ENCODE peak calls at places on chromosomes 5 and 9, in ten cellular contexts. One of them, this sample, is unnamed.

GRCh38 chr9:37430841-37431597 is 8.5 kb downstream of the GRHPR start:
- DNase-seq in T-helper 1 cell: no peak
- DNase-seq in C1 segment of cervical spinal cord: peak; percentile 25
- DNase-seq in iPS-NIHi11: peak; percentile 64
- DNase-seq in ELF-1: peak; percentile 68
- DNase-seq in fibroblast of the aortic adventitia: no peak
- DNase-seq in CD8-positive, alpha-beta memory T cell: no peak
- DNase-seq in AG10803: no peak
- DNase-seq in activated gamma-delta T cell: no peak
- DNase-seq in globus pallidus: peak; percentile 94
- DNase-seq in this sample: no peak

GRCh38 chr5:1516615-1517601 is 6.9 kb downstream of the LPCAT1 start:
- DNase-seq in fibroblast of the aortic adventitia: peak; percentile 74
- DNase-seq in AG10803: peak; percentile 73
- DNase-seq in C1 segment of cervical spinal cord: no peak
- DNase-seq in ELF-1: peak; percentile 18
- DNase-seq in CD8-positive, alpha-beta memory T cell: peak; percentile 1
- DNase-seq in activated gamma-delta T cell: no peak
- DNase-seq in iPS-NIHi11: no peak
- DNase-seq in globus pallidus: no peak
- DNase-seq in T-helper 1 cell: no peak
- DNase-seq in this sample: no peak

GRCh38 chr9:113397077-113397696 is 3.9 kb downstream of the ALAD start:
- DNase-seq in C1 segment of cervical spinal cord: no peak
- DNase-seq in fibroblast of the aortic adventitia: no peak
- DNase-seq in globus pallidus: no peak
- DNase-seq in AG10803: no peak
- DNase-seq in activated gamma-delta T cell: no peak
- DNase-seq in ELF-1: no peak
- DNase-seq in CD8-positive, alpha-beta memory T cell: no peak
- DNase-seq in iPS-NIHi11: no peak
- DNase-seq in T-helper 1 cell: no peak
- DNase-seq in this sample: no peak

GRCh38 chr9:38431101-38431500 is 6.8 kb upstream of the IGFBPL1 start:
- DNase-seq in CD8-positive, alpha-beta memory T cell: no peak
- DNase-seq in fibroblast of the aortic adventitia: no peak
- DNase-seq in T-helper 1 cell: no peak
- DNase-seq in ELF-1: no peak
- DNase-seq in C1 segment of cervical spinal cord: no peak
- DNase-seq in activated gamma-delta T cell: no peak
- DNase-seq in globus pallidus: no peak
- DNase-seq in iPS-NIHi11: no peak
- DNase-seq in AG10803: no peak
- DNase-seq in this sample: no peak

GRCh38 chr5:141868541-141868940 is 9.7 kb downstream of the PCDH1 start:
- DNase-seq in AG10803: no peak
- DNase-seq in activated gamma-delta T cell: no peak
- DNase-seq in CD8-positive, alpha-beta memory T cell: no peak
- DNase-seq in T-helper 1 cell: no peak
- DNase-seq in ELF-1: no peak
- DNase-seq in fibroblast of the aortic adventitia: no peak
- DNase-seq in globus pallidus: no peak
- DNase-seq in C1 segment of cervical spinal cord: no peak
- DNase-seq in iPS-NIHi11: no peak
- DNase-seq in this sample: no peak

GRCh38 chr9:69013404-69013727 is 547 bp downstream of the PRKACG start:
- DNase-seq in globus pallidus: no peak
- DNase-seq in C1 segment of cervical spinal cord: no peak
- DNase-seq in fibroblast of the aortic adventitia: no peak
- DNase-seq in T-helper 1 cell: no peak
- DNase-seq in ELF-1: no peak
- DNase-seq in CD8-positive, alpha-beta memory T cell: no peak
- DNase-seq in activated gamma-delta T cell: no peak
- DNase-seq in iPS-NIHi11: no peak
- DNase-seq in AG10803: no peak
- DNase-seq in this sample: no peak

GRCh38 chr9:97773723-97774122 is 76.6 kb upstream of the XPA start:
- DNase-seq in ELF-1: no peak
- DNase-seq in AG10803: peak; percentile 52
- DNase-seq in globus pallidus: no peak
- DNase-seq in activated gamma-delta T cell: no peak
- DNase-seq in C1 segment of cervical spinal cord: no peak
- DNase-seq in fibroblast of the aortic adventitia: peak; percentile 59
- DNase-seq in T-helper 1 cell: no peak
- DNase-seq in iPS-NIHi11: no peak
- DNase-seq in CD8-positive, alpha-beta memory T cell: no peak
- DNase-seq in this sample: no peak

GRCh38 chr5:130720355-130720754 is 444.7 kb downstream of the HINT1 start:
- DNase-seq in ELF-1: peak; percentile 6
- DNase-seq in iPS-NIHi11: peak; percentile 51
- DNase-seq in C1 segment of cervical spinal cord: no peak
- DNase-seq in globus pallidus: no peak
- DNase-seq in AG10803: peak; percentile 5
- DNase-seq in CD8-positive, alpha-beta memory T cell: no peak
- DNase-seq in fibroblast of the aortic adventitia: peak; percentile 37
- DNase-seq in T-helper 1 cell: no peak
- DNase-seq in activated gamma-delta T cell: no peak
- DNase-seq in this sample: no peak

GRCh38 chr9:95182854-95183563 is 134.5 kb downstream of the FANCC start:
- DNase-seq in AG10803: no peak
- DNase-seq in CD8-positive, alpha-beta memory T cell: no peak
- DNase-seq in C1 segment of cervical spinal cord: no peak
- DNase-seq in T-helper 1 cell: no peak
- DNase-seq in ELF-1: peak; percentile 75
- DNase-seq in globus pallidus: no peak
- DNase-seq in fibroblast of the aortic adventitia: no peak
- DNase-seq in activated gamma-delta T cell: no peak
- DNase-seq in iPS-NIHi11: peak; percentile 83
- DNase-seq in this sample: no peak

GRCh38 chr5:14745753-14746152 is 81.2 kb downstream of the OTULIN start:
- DNase-seq in C1 segment of cervical spinal cord: no peak
- DNase-seq in T-helper 1 cell: peak; percentile 49
- DNase-seq in iPS-NIHi11: no peak
- DNase-seq in ELF-1: no peak
- DNase-seq in AG10803: no peak
- DNase-seq in activated gamma-delta T cell: no peak
- DNase-seq in globus pallidus: no peak
- DNase-seq in CD8-positive, alpha-beta memory T cell: peak; percentile 18
- DNase-seq in fibroblast of the aortic adventitia: no peak
- DNase-seq in this sample: no peak

GRCh38 chr9:133760713-133761290 is 22.6 kb upstream of the SARDH start:
- DNase-seq in fibroblast of the aortic adventitia: no peak
- DNase-seq in CD8-positive, alpha-beta memory T cell: no peak
- DNase-seq in activated gamma-delta T cell: no peak
- DNase-seq in T-helper 1 cell: no peak
- DNase-seq in globus pallidus: no peak
- DNase-seq in C1 segment of cervical spinal cord: no peak
- DNase-seq in AG10803: no peak
- DNase-seq in ELF-1: no peak
- DNase-seq in iPS-NIHi11: no peak
- DNase-seq in this sample: no peak

GRCh38 chr9:97318433-97318832 is 11.0 kb downstream of the CCDC180 start:
- DNase-seq in T-helper 1 cell: no peak
- DNase-seq in iPS-NIHi11: no peak
- DNase-seq in fibroblast of the aortic adventitia: no peak
- DNase-seq in C1 segment of cervical spinal cord: no peak
- DNase-seq in ELF-1: no peak
- DNase-seq in CD8-positive, alpha-beta memory T cell: no peak
- DNase-seq in AG10803: no peak
- DNase-seq in globus pallidus: no peak
- DNase-seq in activated gamma-delta T cell: no peak
- DNase-seq in this sample: no peak

GRCh38 chr5:127229185-127229889 is 61.3 kb upstream of the MEGF10 start:
- DNase-seq in ELF-1: peak; percentile 77
- DNase-seq in iPS-NIHi11: peak; percentile 76
- DNase-seq in activated gamma-delta T cell: peak; percentile 7
- DNase-seq in AG10803: peak; percentile 12
- DNase-seq in fibroblast of the aortic adventitia: peak; percentile 25
- DNase-seq in globus pallidus: peak; percentile 23
- DNase-seq in CD8-positive, alpha-beta memory T cell: peak; percentile 16
- DNase-seq in T-helper 1 cell: peak; percentile 63
- DNase-seq in C1 segment of cervical spinal cord: peak; percentile 41
- DNase-seq in this sample: peak; percentile 13

GRCh38 chr9:89815903-89816573 is 211.2 kb downstream of the GADD45G start:
- DNase-seq in AG10803: peak; percentile 17
- DNase-seq in ELF-1: no peak
- DNase-seq in fibroblast of the aortic adventitia: no peak
- DNase-seq in activated gamma-delta T cell: no peak
- DNase-seq in iPS-NIHi11: no peak
- DNase-seq in C1 segment of cervical spinal cord: no peak
- DNase-seq in CD8-positive, alpha-beta memory T cell: no peak
- DNase-seq in T-helper 1 cell: no peak
- DNase-seq in globus pallidus: peak; percentile 41
- DNase-seq in this sample: no peak

GRCh38 chr5:9558319-9558965 is 12.6 kb upstream of the SEMA5A start:
- DNase-seq in AG10803: no peak
- DNase-seq in fibroblast of the aortic adventitia: no peak
- DNase-seq in globus pallidus: no peak
- DNase-seq in CD8-positive, alpha-beta memory T cell: no peak
- DNase-seq in ELF-1: no peak
- DNase-seq in T-helper 1 cell: no peak
- DNase-seq in C1 segment of cervical spinal cord: no peak
- DNase-seq in activated gamma-delta T cell: no peak
- DNase-seq in iPS-NIHi11: no peak
- DNase-seq in this sample: no peak

GRCh38 chr5:155727512-155728145 is 599.3 kb upstream of the SGCD start:
- DNase-seq in activated gamma-delta T cell: no peak
- DNase-seq in C1 segment of cervical spinal cord: no peak
- DNase-seq in T-helper 1 cell: no peak
- DNase-seq in globus pallidus: no peak
- DNase-seq in iPS-NIHi11: peak; percentile 29
- DNase-seq in ELF-1: peak; percentile 4
- DNase-seq in CD8-positive, alpha-beta memory T cell: no peak
- DNase-seq in fibroblast of the aortic adventitia: no peak
- DNase-seq in AG10803: peak; percentile 21
- DNase-seq in this sample: no peak

GRCh38 chr5:74865799-74866652 is at the start of gene FAM169A:
- DNase-seq in ELF-1: peak; percentile 65
- DNase-seq in CD8-positive, alpha-beta memory T cell: peak; percentile 32
- DNase-seq in globus pallidus: peak; percentile 43
- DNase-seq in C1 segment of cervical spinal cord: peak; percentile 44
- DNase-seq in iPS-NIHi11: peak; percentile 76
- DNase-seq in activated gamma-delta T cell: peak; percentile 48
- DNase-seq in fibroblast of the aortic adventitia: peak; percentile 4
- DNase-seq in T-helper 1 cell: peak; percentile 39
- DNase-seq in AG10803: peak; percentile 11
- DNase-seq in this sample: peak; percentile 31

GRCh38 chr9:33025572-33026347 is 687 bp downstream of the DNAJA1 start:
- DNase-seq in globus pallidus: peak; percentile 68
- DNase-seq in iPS-NIHi11: peak; percentile 82
- DNase-seq in fibroblast of the aortic adventitia: peak; percentile 41
- DNase-seq in activated gamma-delta T cell: peak; percentile 68
- DNase-seq in C1 segment of cervical spinal cord: peak; percentile 78
- DNase-seq in T-helper 1 cell: peak; percentile 80
- DNase-seq in ELF-1: peak; percentile 78
- DNase-seq in AG10803: peak; percentile 24
- DNase-seq in CD8-positive, alpha-beta memory T cell: peak; percentile 74
- DNase-seq in this sample: peak; percentile 69

GRCh38 chr5:109141499-109142200 is 268.1 kb downstream of the PJA2 start:
- DNase-seq in activated gamma-delta T cell: no peak
- DNase-seq in ELF-1: no peak
- DNase-seq in fibroblast of the aortic adventitia: peak; percentile 24
- DNase-seq in iPS-NIHi11: no peak
- DNase-seq in T-helper 1 cell: no peak
- DNase-seq in CD8-positive, alpha-beta memory T cell: no peak
- DNase-seq in globus pallidus: no peak
- DNase-seq in AG10803: no peak
- DNase-seq in C1 segment of cervical spinal cord: no peak
- DNase-seq in this sample: no peak

GRCh38 chr5:168106008-168106761 is 185.3 kb upstream of the WWC1 start:
- DNase-seq in ELF-1: no peak
- DNase-seq in AG10803: peak; percentile 92
- DNase-seq in CD8-positive, alpha-beta memory T cell: no peak
- DNase-seq in activated gamma-delta T cell: no peak
- DNase-seq in iPS-NIHi11: no peak
- DNase-seq in fibroblast of the aortic adventitia: no peak
- DNase-seq in T-helper 1 cell: no peak
- DNase-seq in globus pallidus: no peak
- DNase-seq in C1 segment of cervical spinal cord: no peak
- DNase-seq in this sample: no peak

GRCh38 chr9:114347675-114348074 is 18.0 kb downstream of the ORM2 start:
- DNase-seq in iPS-NIHi11: no peak
- DNase-seq in activated gamma-delta T cell: no peak
- DNase-seq in T-helper 1 cell: no peak
- DNase-seq in ELF-1: no peak
- DNase-seq in CD8-positive, alpha-beta memory T cell: no peak
- DNase-seq in AG10803: no peak
- DNase-seq in fibroblast of the aortic adventitia: no peak
- DNase-seq in globus pallidus: peak; percentile 92
- DNase-seq in C1 segment of cervical spinal cord: peak; percentile 16
- DNase-seq in this sample: no peak

GRCh38 chr9:84139296-84140100 is 158.9 kb downstream of the RMI1 start:
- DNase-seq in ELF-1: no peak
- DNase-seq in T-helper 1 cell: no peak
- DNase-seq in globus pallidus: peak; percentile 59
- DNase-seq in AG10803: peak; percentile 61
- DNase-seq in iPS-NIHi11: no peak
- DNase-seq in C1 segment of cervical spinal cord: no peak
- DNase-seq in activated gamma-delta T cell: no peak
- DNase-seq in CD8-positive, alpha-beta memory T cell: no peak
- DNase-seq in fibroblast of the aortic adventitia: peak; percentile 65
- DNase-seq in this sample: no peak

GRCh38 chr5:53017794-53018391 is 28.7 kb downstream of the ITGA2 start:
- DNase-seq in globus pallidus: no peak
- DNase-seq in CD8-positive, alpha-beta memory T cell: no peak
- DNase-seq in ELF-1: no peak
- DNase-seq in activated gamma-delta T cell: no peak
- DNase-seq in C1 segment of cervical spinal cord: no peak
- DNase-seq in T-helper 1 cell: no peak
- DNase-seq in fibroblast of the aortic adventitia: no peak
- DNase-seq in iPS-NIHi11: no peak
- DNase-seq in AG10803: no peak
- DNase-seq in this sample: no peak

GRCh38 chr5:180159756-180160155 is 49.3 kb downstream of the RASGEF1C start:
- DNase-seq in C1 segment of cervical spinal cord: no peak
- DNase-seq in ELF-1: no peak
- DNase-seq in iPS-NIHi11: no peak
- DNase-seq in activated gamma-delta T cell: no peak
- DNase-seq in CD8-positive, alpha-beta memory T cell: no peak
- DNase-seq in AG10803: no peak
- DNase-seq in T-helper 1 cell: no peak
- DNase-seq in fibroblast of the aortic adventitia: peak; percentile 21
- DNase-seq in globus pallidus: no peak
- DNase-seq in this sample: no peak

GRCh38 chr5:153496835-153497234 is 6.4 kb downstream of the GRIA1 start:
- DNase-seq in AG10803: peak; percentile 50
- DNase-seq in ELF-1: no peak
- DNase-seq in fibroblast of the aortic adventitia: peak; percentile 66
- DNase-seq in CD8-positive, alpha-beta memory T cell: no peak
- DNase-seq in globus pallidus: no peak
- DNase-seq in C1 segment of cervical spinal cord: no peak
- DNase-seq in iPS-NIHi11: peak; percentile 24
- DNase-seq in activated gamma-delta T cell: no peak
- DNase-seq in T-helper 1 cell: no peak
- DNase-seq in this sample: no peak

GRCh38 chr5:11126844-11127243 is 365.8 kb upstream of the DAP start:
- DNase-seq in C1 segment of cervical spinal cord: no peak
- DNase-seq in AG10803: no peak
- DNase-seq in fibroblast of the aortic adventitia: no peak
- DNase-seq in CD8-positive, alpha-beta memory T cell: no peak
- DNase-seq in iPS-NIHi11: no peak
- DNase-seq in globus pallidus: no peak
- DNase-seq in T-helper 1 cell: no peak
- DNase-seq in activated gamma-delta T cell: no peak
- DNase-seq in ELF-1: no peak
- DNase-seq in this sample: no peak

GRCh38 chr5:53490747-53491146 is 10.3 kb downstream of the FST start:
- DNase-seq in iPS-NIHi11: no peak
- DNase-seq in activated gamma-delta T cell: no peak
- DNase-seq in globus pallidus: no peak
- DNase-seq in ELF-1: no peak
- DNase-seq in T-helper 1 cell: no peak
- DNase-seq in fibroblast of the aortic adventitia: peak; percentile 95
- DNase-seq in CD8-positive, alpha-beta memory T cell: no peak
- DNase-seq in C1 segment of cervical spinal cord: no peak
- DNase-seq in AG10803: peak; percentile 100
- DNase-seq in this sample: no peak

GRCh38 chr9:104608336-104608735 is 2.9 kb upstream of the OR13C2 start:
- DNase-seq in fibroblast of the aortic adventitia: no peak
- DNase-seq in globus pallidus: no peak
- DNase-seq in CD8-positive, alpha-beta memory T cell: no peak
- DNase-seq in T-helper 1 cell: no peak
- DNase-seq in C1 segment of cervical spinal cord: no peak
- DNase-seq in iPS-NIHi11: no peak
- DNase-seq in ELF-1: no peak
- DNase-seq in AG10803: no peak
- DNase-seq in activated gamma-delta T cell: no peak
- DNase-seq in this sample: no peak

This sample was measured in T-helper 9 cell.